ENCODE peak calls at places on chromosome 11, in six cellular contexts. X is MM.1S, Q is right lobe of liver, B is ovary, Z is K562, N is body of pancreas. K is an unnamed sample. For H3K4me1 and H3K27me3, the result is how much of the 10 kb centered on the place peaks cover.

GRCh38 chr11:22456993-22457748 is 119.0 kb downstream of the SLC17A6 start:
- DNase-seq in X (no peak), Q (no peak), B (no peak), Z (no peak), N (peak), K (no peak)

GRCh38 chr11:2154889-2155288 is 6.1 kb downstream of the INS start:
- DNase-seq in X (no peak), Q (no peak), B (no peak), Z (no peak), N (no peak), K (no peak)

GRCh38 chr11:63978551-63979235 is 4.3 kb downstream of the COX8A start:
- DNase-seq in X (no peak), Q (no peak), B (no peak), Z (no peak), N (no peak), K (no peak)

GRCh38 chr11:7579226-7579825 is 65.5 kb downstream of the PPFIBP2 start:
- DNase-seq in X (no peak), Q (no peak), B (peak), Z (no peak), N (no peak), K (no peak)

GRCh38 chr11:34250732-34251639 is 106.8 kb downstream of the ABTB2 start:
- DNase-seq in X (no peak), Q (no peak), B (no peak), Z (peak), N (no peak), K (peak)

GRCh38 chr11:91133361-91133760 is 910.5 kb upstream of the CHORDC1 start:
- DNase-seq in X (no peak), Q (no peak), B (no peak), Z (no peak), N (no peak), K (no peak)

GRCh38 chr11:121520243-121521144 is 67.7 kb upstream of the SORL1-AS1 start:
- DNase-seq in X (no peak), Q (no peak), B (no peak), Z (no peak), N (no peak), K (no peak)

GRCh38 chr11:86063536-86063935 is 5.3 kb downstream of the PICALM start:
- DNase-seq in X (no peak), Q (no peak), B (no peak), Z (no peak), N (no peak), K (no peak)

GRCh38 chr11:102760355-102761035 is 19.9 kb downstream of the MMP10 start:
- DNase-seq in X (no peak), Q (no peak), B (no peak), Z (no peak), N (no peak), K (no peak)

GRCh38 chr11:120136356-120136755 is 1.6 kb downstream of the TRIM29 start:
- DNase-seq in X (no peak), Q (peak), B (no peak), Z (no peak), N (peak), K (no peak)

GRCh38 chr11:115706735-115707134 is 202.5 kb upstream of the CADM1 start:
- DNase-seq in X (no peak), Q (no peak), B (no peak), Z (no peak), N (no peak), K (no peak)

GRCh38 chr11:110907629-110908028 is 195.4 kb upstream of the ARHGAP20 start:
- DNase-seq in X (peak), Q (no peak), B (no peak), Z (no peak), N (no peak), K (no peak)

GRCh38 chr11:124108158-124108557 is 7.1 kb upstream of the VWA5A start:
- DNase-seq in X (peak), Q (no peak), B (no peak), Z (peak), N (no peak), K (peak)

GRCh38 chr11:126146454-126147192 is 64.8 kb downstream of the RPUSD4 start:
- DNase-seq in X (no peak), Q (no peak), B (no peak), Z (no peak), N (no peak), K (peak)

GRCh38 chr11:59802639-59803176 is 7.9 kb downstream of the MRPL16 start:
- DNase-seq in X (peak), Q (no peak), B (peak), Z (peak), N (peak), K (peak)

GRCh38 chr11:31947051-31947450 is 135.9 kb upstream of the PAX6 start:
- DNase-seq in X (no peak), Q (no peak), B (no peak), Z (no peak), N (no peak), K (no peak)

GRCh38 chr11:17810736-17811135 is 76.2 kb downstream of the KCNC1 start:
- DNase-seq in X (no peak), Q (no peak), B (no peak), Z (no peak), N (no peak), K (peak)

GRCh38 chr11:19395050-19395449 is 154.3 kb upstream of the E2F8 start:
- DNase-seq in X (no peak), Q (no peak), B (no peak), Z (no peak), N (no peak), K (no peak)

GRCh38 chr11:125720781-125721180 is 25.3 kb upstream of the PATE1 start:
- DNase-seq in X (no peak), Q (no peak), B (no peak), Z (no peak), N (no peak), K (no peak)

GRCh38 chr11:32154275-32154674 is 63.4 kb downstream of the RCN1 start:
- DNase-seq in X (no peak), Q (no peak), B (no peak), Z (no peak), N (no peak), K (peak)

GRCh38 chr11:60301178-60301577 is 20.7 kb downstream of the MS4A4A start:
- DNase-seq in X (no peak), Q (no peak), B (no peak), Z (no peak), N (no peak), K (no peak)

GRCh38 chr11:19076744-19077589 is 16.4 kb upstream of the MRGPRX2 start:
- DNase-seq in X (peak), Q (peak), B (peak), Z (peak), N (peak), K (peak)

GRCh38 chr11:124415356-124415923 is 9.2 kb downstream of the OR8B4 start:
- DNase-seq in X (peak), Q (no peak), B (no peak), Z (peak), N (no peak), K (no peak)

GRCh38 chr11:71518506-71519471 is 8.3 kb upstream of the KRTAP5-7 start:
- DNase-seq in X (no peak), Q (peak), B (no peak), Z (no peak), N (no peak), K (no peak)

GRCh38 chr11:77083553-77084245 is 16.9 kb downstream of the CAPN5 start:
- DNase-seq in X (no peak), Q (peak), B (peak), Z (no peak), N (no peak), K (no peak)

GRCh38 chr11:61545921-61546320 is 35.0 kb downstream of the SYT7 start:
- DNase-seq in X (no peak), Q (no peak), B (no peak), Z (no peak), N (no peak), K (no peak)

GRCh38 chr11:6622261-6623171 is 3.3 kb upstream of the TPP1 start:
- DNase-seq in X (peak), Q (no peak), B (no peak), Z (no peak), N (no peak), K (no peak)

GRCh38 chr11:114556135-114556534 is 3.5 kb downstream of the NXPE1 start:
- DNase-seq in X (no peak), Q (no peak), B (no peak), Z (no peak), N (no peak), K (peak)

GRCh38 chr11:102704841-102705240 is 728 bp downstream of the MMP27 start:
- DNase-seq in X (no peak), Q (no peak), B (no peak), Z (no peak), N (no peak), K (no peak)

GRCh38 chr11:118928870-118929495 is 3.3 kb upstream of the BCL9L start:
- DNase-seq in X (peak), Q (peak), B (no peak), Z (peak), N (no peak), K (no peak)

GRCh38 chr11:3605721-3606324 is 36.0 kb downstream of the ART5 start:
- DNase-seq in X (no peak), Q (no peak), B (no peak), Z (no peak), N (no peak), K (no peak)

GRCh38 chr11:61812736-61813411 is 3.9 kb downstream of the FADS1 start:
- DNase-seq in X (no peak), Q (no peak), B (no peak), Z (no peak), N (no peak), K (no peak)

GRCh38 chr11:132073787-132074186 is 703.4 kb downstream of the NTM start:
- DNase-seq in X (no peak), Q (no peak), B (no peak), Z (no peak), N (no peak), K (no peak)

GRCh38 chr11:35658028-35658948 is 4.3 kb upstream of the TRIM44 start:
- DNase-seq in X (no peak), Q (no peak), B (no peak), Z (no peak), N (no peak), K (no peak)

GRCh38 chr11:4032097-4032496 is 62.5 kb upstream of the RRM1 start:
- DNase-seq in X (no peak), Q (no peak), B (no peak), Z (no peak), N (no peak), K (no peak)

GRCh38 chr11:26331911-26332571 is at the start of gene ANO3:
- DNase-seq in X (peak), Q (peak), B (no peak), Z (peak), N (peak), K (peak)

GRCh38 chr11:97963528-97964331 is 1057.0 kb upstream of the CNTN5 start:
- DNase-seq in X (no peak), Q (no peak), B (no peak), Z (peak), N (no peak), K (no peak)

GRCh38 chr11:113593698-113594308 is 112.3 kb downstream of the TMPRSS5 start:
- DNase-seq in X (no peak), Q (no peak), B (no peak), Z (peak), N (no peak), K (no peak)

GRCh38 chr11:63869171-63869591 is 30.3 kb downstream of the MARK2 start:
- DNase-seq in X (no peak), Q (no peak), B (no peak), Z (no peak), N (no peak), K (no peak)

GRCh38 chr11:93212094-93212493 is 14.3 kb upstream of the SLC36A4 start:
- DNase-seq in X (no peak), Q (no peak), B (no peak), Z (no peak), N (no peak), K (no peak)
- H3K4me1 ChIP-seq in X (under half), Q (under half), B (under half), Z (under half), N (under half), K (under half)

DNA sequence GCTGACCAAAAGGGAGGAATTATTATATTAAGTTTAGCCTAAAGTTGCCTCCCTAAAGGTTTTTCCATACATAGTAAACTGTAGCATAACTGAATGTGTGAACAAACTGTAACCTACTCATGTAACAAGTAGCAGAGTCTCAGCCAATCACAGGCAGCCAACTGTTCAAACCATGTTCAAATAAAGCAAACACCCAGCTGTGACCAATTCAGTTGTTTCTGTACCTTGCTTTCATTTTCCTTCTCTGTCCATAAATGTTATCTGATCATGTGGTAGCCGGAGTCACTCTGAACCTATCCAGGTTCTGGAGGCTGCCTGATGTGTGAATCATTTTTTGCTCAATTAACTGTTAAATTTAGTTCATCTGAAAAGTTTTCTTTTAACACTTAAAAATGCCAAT is 373.5 kb downstream of the GUCY1A2 start:
- DNase-seq in X (peak), Q (no peak), B (no peak), Z (no peak), N (no peak), K (no peak)
- H3K27me3 ChIP-seq in X (under half), Q (under half), B (under half), Z (under half), N (under half), K (under half)

DNA sequence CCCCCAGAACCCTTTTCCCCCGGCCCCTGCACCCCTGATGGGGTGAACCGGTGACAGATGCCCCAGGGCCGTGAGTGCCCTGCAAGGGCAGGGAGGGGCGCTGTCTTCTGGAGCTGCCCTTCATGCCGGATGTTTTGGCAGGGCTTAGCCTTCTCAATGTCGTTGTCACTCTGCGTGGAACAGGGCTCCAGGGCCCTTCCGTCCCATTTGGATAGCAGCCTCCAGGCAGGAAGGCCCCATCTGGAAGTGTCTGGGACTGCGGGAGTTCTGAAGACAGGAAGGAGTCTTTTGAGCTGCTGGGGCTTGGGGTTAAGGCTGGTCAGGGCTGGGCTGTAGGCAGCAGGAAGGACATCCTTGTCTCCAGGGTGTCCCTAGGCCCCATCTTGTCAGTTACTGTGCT is 4.6 kb downstream of the FRMD8 start:
- DNase-seq in X (no peak), Q (peak), B (no peak), Z (no peak), N (no peak), K (peak)
- H3K4me1 ChIP-seq in X (under half), Q (under half), B (under half), Z (under half), N (half or more), K (under half)

GRCh38 chr11:117701781-117702180 is 95.2 kb downstream of the DSCAML1 start:
- DNase-seq in X (no peak), Q (no peak), B (no peak), Z (no peak), N (no peak), K (no peak)

GRCh38 chr11:117705866-117706265 is 91.2 kb downstream of the DSCAML1 start:
- DNase-seq in X (no peak), Q (no peak), B (no peak), Z (no peak), N (no peak), K (no peak)

GRCh38 chr11:117704416-117705150 is 92.4 kb downstream of the DSCAML1 start:
- DNase-seq in X (no peak), Q (no peak), B (no peak), Z (no peak), N (no peak), K (no peak)

GRCh38 chr11:117700551-117700950 is 96.5 kb downstream of the DSCAML1 start:
- DNase-seq in X (no peak), Q (no peak), B (no peak), Z (no peak), N (no peak), K (no peak)

GRCh38 chr11:117703209-117703608 is 93.8 kb downstream of the DSCAML1 start:
- DNase-seq in X (no peak), Q (no peak), B (no peak), Z (no peak), N (no peak), K (no peak)
- H3K27me3 ChIP-seq in X (half or more), Q (under half), B (under half), Z (under half), N (under half), K (under half)

DNA sequence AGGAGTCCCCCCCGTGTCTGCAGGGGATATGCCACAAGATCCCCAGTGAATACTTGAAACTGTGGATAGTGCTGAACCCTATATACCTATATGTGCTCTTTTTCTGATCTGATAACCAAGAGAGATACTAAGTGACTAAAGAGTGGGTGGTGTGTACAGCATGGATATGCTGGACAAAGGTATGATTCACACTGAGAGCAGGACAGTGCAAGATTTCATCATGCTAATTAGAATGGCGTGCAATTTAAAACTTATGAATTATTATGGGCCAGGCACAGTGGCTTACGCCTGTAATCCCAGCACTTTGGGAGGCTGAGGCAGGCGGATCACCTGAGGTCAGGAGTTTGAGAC is 90.2 kb upstream of the ALKBH3 start:
- DNase-seq in X (no peak), Q (no peak), B (no peak), Z (no peak), N (no peak), K (no peak)
- H3K4me1 ChIP-seq in X (under half), Q (under half), B (under half), Z (under half), N (under half), K (under half)

DNA sequence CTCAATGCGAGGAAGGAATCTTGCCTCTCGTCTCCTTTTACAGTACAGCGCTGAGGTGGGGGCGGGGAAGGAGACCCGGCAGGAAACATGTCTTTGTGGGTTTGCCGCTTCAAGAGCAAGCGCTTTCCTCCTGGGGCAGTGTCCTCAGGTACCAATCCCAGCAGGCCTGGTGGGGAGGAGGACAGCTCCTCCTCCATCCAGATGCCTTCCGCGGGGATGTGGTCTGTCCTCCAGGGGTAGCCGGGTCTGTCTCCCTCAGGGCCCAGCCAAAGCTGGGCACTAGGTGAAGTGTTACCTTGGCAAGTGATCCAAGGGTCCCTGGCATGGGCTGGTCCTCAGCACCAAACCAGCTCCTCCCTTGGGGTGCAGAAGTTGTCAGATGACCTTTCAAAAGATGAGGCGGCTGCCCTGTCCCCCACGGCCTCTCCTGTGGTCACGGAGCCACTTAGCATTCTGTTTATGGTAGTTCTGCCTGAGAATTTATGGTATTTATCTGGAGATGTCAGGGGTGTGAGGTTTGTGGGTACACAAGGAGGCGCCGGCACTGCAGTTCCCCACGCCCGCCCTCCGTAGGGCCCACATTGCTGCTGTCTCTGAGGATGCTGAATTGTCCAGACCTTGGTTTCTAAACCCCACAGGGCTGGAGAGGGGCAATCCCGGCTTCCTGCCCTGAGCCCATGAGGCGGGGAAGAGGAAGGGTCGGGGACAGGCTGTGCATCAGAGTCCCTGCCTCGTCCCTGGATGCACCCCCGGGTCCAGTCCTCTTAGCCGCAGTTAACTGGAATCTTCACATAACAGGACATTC is 93.5 kb upstream of the ANO1 start:
- DNase-seq in X (peak), Q (no peak), B (no peak), Z (no peak), N (no peak), K (no peak)
- H3K27me3 ChIP-seq in X (half or more), Q (under half), B (under half), Z (under half), N (under half), K (under half)

GRCh38 chr11:75945925-75946324 is 130.9 kb downstream of the UVRAG start:
- DNase-seq in X (no peak), Q (no peak), B (no peak), Z (no peak), N (no peak), K (no peak)

GRCh38 chr11:75946531-75947530 is 131.8 kb downstream of the UVRAG start:
- DNase-seq in X (peak), Q (no peak), B (no peak), Z (no peak), N (no peak), K (peak)

GRCh38 chr11:75949023-75949672 is 134.1 kb downstream of the UVRAG start:
- DNase-seq in X (no peak), Q (no peak), B (no peak), Z (no peak), N (no peak), K (no peak)

GRCh38 chr11:75954039-75954438 is 139.0 kb downstream of the UVRAG start:
- DNase-seq in X (no peak), Q (no peak), B (no peak), Z (no peak), N (no peak), K (no peak)

DNA sequence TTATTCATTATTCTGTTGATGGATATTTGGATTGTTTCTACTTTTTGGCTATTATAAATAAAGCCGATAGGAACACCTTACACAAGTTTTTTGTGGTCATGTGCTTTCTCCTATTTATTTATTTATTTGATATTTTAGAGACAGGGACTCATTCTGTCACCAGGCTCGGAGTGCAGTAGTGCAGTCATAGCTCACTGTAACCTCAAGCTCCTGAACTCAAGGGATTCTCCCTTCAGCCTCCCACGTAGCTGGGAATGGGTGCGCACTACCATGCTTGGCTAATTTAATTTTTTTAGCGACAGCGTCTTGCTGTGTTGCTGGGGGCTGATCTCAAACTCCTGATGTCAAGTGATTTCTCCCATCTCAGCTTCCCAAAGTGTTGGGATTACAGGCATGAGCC is 135.1 kb downstream of the UVRAG start:
- DNase-seq in X (no peak), Q (no peak), B (no peak), Z (no peak), N (no peak), K (no peak)
- H3K4me1 ChIP-seq in X (under half), Q (under half), B (under half), Z (under half), N (under half), K (under half)

GRCh38 chr11:79439430-79439892 is 1.4 kb downstream of the TENM4 start:
- DNase-seq in X (peak), Q (no peak), B (peak), Z (no peak), N (no peak), K (no peak)

GRCh38 chr11:79437981-79438630 is 2.7 kb downstream of the TENM4 start:
- DNase-seq in X (no peak), Q (no peak), B (peak), Z (no peak), N (no peak), K (no peak)

GRCh38 chr11:79437274-79437980 is 3.4 kb downstream of the TENM4 start:
- DNase-seq in X (peak), Q (peak), B (peak), Z (no peak), N (peak), K (no peak)

GRCh38 chr11:79438631-79439429 is 2.0 kb downstream of the TENM4 start:
- DNase-seq in X (peak), Q (no peak), B (peak), Z (no peak), N (no peak), K (no peak)

GRCh38 chr11:79436911-79437273 is 3.9 kb downstream of the TENM4 start:
- DNase-seq in X (no peak), Q (no peak), B (no peak), Z (no peak), N (no peak), K (no peak)
- H3K27me3 ChIP-seq in X (under half), Q (under half), B (under half), Z (under half), N (under half), K (under half)